ENCODE peak calls at places on chromosomes 3 and 15, in six cellular contexts. One of them, this sample, is unnamed.

GRCh38 chr15:75024102-75024636 is 779 bp downstream of the PPCDC start:
- DNase-seq in A549: peak
- DNase-seq in GM12878: no peak
- DNase-seq in endothelial cell of umbilical vein: peak
- DNase-seq in HepG2: no peak
- DNase-seq in K562: peak
- DNase-seq in this sample: peak

GRCh38 chr3:157493627-157494550 is 9.3 kb downstream of the VEPH1 start:
- DNase-seq in GM12878: no peak
- DNase-seq in K562: peak
- DNase-seq in A549: peak
- DNase-seq in HepG2: peak
- DNase-seq in endothelial cell of umbilical vein: peak
- DNase-seq in this sample: peak

GRCh38 chr15:63522143-63522531 is 17.7 kb downstream of the USP3 start:
- DNase-seq in A549: no peak
- DNase-seq in GM12878: no peak
- DNase-seq in HepG2: no peak
- DNase-seq in endothelial cell of umbilical vein: no peak
- DNase-seq in K562: no peak
- DNase-seq in this sample: no peak

GRCh38 chr3:165185707-165186327 is 10.4 kb downstream of the SLITRK3 start:
- DNase-seq in endothelial cell of umbilical vein: peak
- DNase-seq in K562: peak
- DNase-seq in GM12878: peak
- DNase-seq in A549: peak
- DNase-seq in HepG2: peak
- DNase-seq in this sample: peak

GRCh38 chr15:78778422-78778821 is 32.8 kb downstream of the ADAMTS7 start:
- DNase-seq in GM12878: no peak
- DNase-seq in endothelial cell of umbilical vein: no peak
- DNase-seq in K562: no peak
- DNase-seq in HepG2: no peak
- DNase-seq in A549: no peak
- DNase-seq in this sample: no peak

GRCh38 chr15:87604857-87605446 is 651.6 kb downstream of the NTRK3 start:
- DNase-seq in K562: peak
- DNase-seq in A549: peak
- DNase-seq in GM12878: no peak
- DNase-seq in endothelial cell of umbilical vein: no peak
- DNase-seq in HepG2: no peak
- DNase-seq in this sample: peak

GRCh38 chr15:64070965-64071851 is 22.4 kb downstream of the CIAO2A start:
- DNase-seq in K562: peak
- DNase-seq in endothelial cell of umbilical vein: peak
- DNase-seq in HepG2: peak
- DNase-seq in A549: peak
- DNase-seq in GM12878: no peak
- DNase-seq in this sample: no peak

GRCh38 chr3:149180057-149180573 is 41.5 kb downstream of the CP start:
- DNase-seq in K562: peak
- DNase-seq in HepG2: peak
- DNase-seq in A549: peak
- DNase-seq in GM12878: no peak
- DNase-seq in endothelial cell of umbilical vein: peak
- DNase-seq in this sample: peak

GRCh38 chr3:5013021-5013906 is 34.0 kb downstream of the BHLHE40 start:
- DNase-seq in HepG2: peak
- DNase-seq in A549: peak
- DNase-seq in K562: peak
- DNase-seq in GM12878: no peak
- DNase-seq in endothelial cell of umbilical vein: no peak
- DNase-seq in this sample: peak

GRCh38 chr15:33068531-33068990 is 126.0 kb downstream of the FMN1 start:
- DNase-seq in endothelial cell of umbilical vein: no peak
- DNase-seq in A549: peak
- DNase-seq in K562: no peak
- DNase-seq in GM12878: no peak
- DNase-seq in HepG2: peak
- DNase-seq in this sample: no peak

GRCh38 chr3:175342196-175342595 is 483.1 kb downstream of the NAALADL2 start:
- DNase-seq in K562: no peak
- DNase-seq in HepG2: no peak
- DNase-seq in endothelial cell of umbilical vein: no peak
- DNase-seq in A549: no peak
- DNase-seq in GM12878: no peak
- DNase-seq in this sample: no peak

GRCh38 chr15:93105510-93105909 is 16.5 kb upstream of the RGMA start:
- DNase-seq in endothelial cell of umbilical vein: no peak
- DNase-seq in K562: no peak
- DNase-seq in GM12878: no peak
- DNase-seq in A549: no peak
- DNase-seq in HepG2: no peak
- DNase-seq in this sample: no peak

GRCh38 chr3:142210608-142211007 is 14.8 kb downstream of the GK5 start:
- DNase-seq in HepG2: no peak
- DNase-seq in A549: no peak
- DNase-seq in GM12878: no peak
- DNase-seq in endothelial cell of umbilical vein: no peak
- DNase-seq in K562: no peak
- DNase-seq in this sample: no peak

GRCh38 chr3:142210144-142210543 is 15.2 kb downstream of the GK5 start:
- DNase-seq in HepG2: no peak
- DNase-seq in K562: no peak
- DNase-seq in endothelial cell of umbilical vein: peak
- DNase-seq in GM12878: no peak
- DNase-seq in A549: no peak
- DNase-seq in this sample: no peak

GRCh38 chr3:142211034-142211433 is 14.4 kb downstream of the GK5 start:
- DNase-seq in A549: peak
- DNase-seq in endothelial cell of umbilical vein: peak
- DNase-seq in GM12878: no peak
- DNase-seq in K562: no peak
- DNase-seq in HepG2: no peak
- DNase-seq in this sample: peak

GRCh38 chr3:142213298-142213697 is 12.1 kb downstream of the GK5 start:
- DNase-seq in K562: no peak
- DNase-seq in GM12878: no peak
- DNase-seq in endothelial cell of umbilical vein: no peak
- DNase-seq in A549: no peak
- DNase-seq in HepG2: no peak
- DNase-seq in this sample: no peak

GRCh38 chr3:142209655-142210054 is 15.7 kb downstream of the GK5 start:
- DNase-seq in endothelial cell of umbilical vein: peak
- DNase-seq in HepG2: no peak
- DNase-seq in A549: no peak
- DNase-seq in GM12878: no peak
- DNase-seq in K562: no peak
- DNase-seq in this sample: peak
- TF ChIP-seq MYC in endothelial cell of umbilical vein: no peak
- TF ChIP-seq MYC in HepG2: no peak
- TF ChIP-seq MYC in A549: no peak
- TF ChIP-seq MYC in GM12878: no peak
- TF ChIP-seq MYC in K562: no peak
- TF ChIP-seq MYC in this sample: no peak

DNA sequence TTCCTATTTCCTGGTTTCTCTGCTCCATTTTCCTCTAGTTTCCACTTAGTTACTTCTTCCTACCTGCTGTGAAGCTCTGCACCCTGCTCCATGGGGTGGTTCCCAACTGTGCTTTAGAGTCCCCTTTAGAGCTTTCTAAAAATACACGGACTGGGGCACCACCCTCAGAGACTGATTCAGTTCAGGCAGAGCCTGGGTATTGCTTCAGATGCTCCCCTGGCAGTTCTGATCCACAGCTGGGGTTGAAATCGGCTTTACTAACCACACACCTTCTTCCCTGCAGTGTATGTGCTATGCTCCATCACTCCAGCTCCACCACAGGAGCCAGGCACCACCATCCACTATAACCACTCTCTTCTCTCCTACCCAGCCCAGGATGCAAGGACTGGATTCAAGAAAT is 12.6 kb downstream of the ANP32A start:
- DNase-seq in A549: no peak
- DNase-seq in GM12878: no peak
- DNase-seq in endothelial cell of umbilical vein: no peak
- DNase-seq in HepG2: no peak
- DNase-seq in K562: no peak
- DNase-seq in this sample: no peak
- TF ChIP-seq MYC in A549: no peak
- TF ChIP-seq MYC in GM12878: no peak
- TF ChIP-seq MYC in endothelial cell of umbilical vein: no peak
- TF ChIP-seq MYC in HepG2: no peak
- TF ChIP-seq MYC in K562: no peak
- TF ChIP-seq MYC in this sample: no peak

DNA sequence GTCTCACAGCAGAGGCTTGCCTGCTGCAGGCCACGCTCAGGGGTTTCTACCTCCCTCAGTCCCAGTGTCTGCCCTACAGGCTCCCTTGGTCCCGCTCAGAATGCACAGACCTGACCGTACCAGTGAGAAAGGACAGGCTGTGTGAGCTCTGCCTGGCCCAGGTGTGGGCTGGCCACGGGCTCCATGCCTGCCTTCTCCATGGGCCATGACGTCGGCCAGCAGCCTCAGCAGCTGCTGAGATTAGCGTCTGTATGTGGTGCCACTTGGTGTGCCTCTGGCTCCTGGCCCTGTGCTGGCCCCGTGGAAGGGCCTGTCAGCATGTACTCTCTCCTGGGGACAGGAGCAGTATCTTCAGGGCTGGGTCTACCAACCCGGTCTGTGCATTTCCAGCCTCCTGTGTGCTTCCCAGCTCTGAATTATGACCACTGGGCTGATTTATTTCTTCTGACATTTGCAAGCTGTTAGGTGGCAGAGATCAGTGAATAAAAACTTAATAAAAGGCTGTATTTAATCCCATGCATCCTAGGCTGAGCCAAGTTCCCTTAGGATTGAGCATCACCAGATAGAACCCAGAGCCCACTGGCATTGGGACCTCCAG is 25.7 kb downstream of the KLF13 start:
- DNase-seq in K562: no peak
- DNase-seq in GM12878: no peak
- DNase-seq in HepG2: no peak
- DNase-seq in endothelial cell of umbilical vein: no peak
- DNase-seq in A549: no peak
- DNase-seq in this sample: no peak
- TF ChIP-seq MYC in K562: no peak
- TF ChIP-seq MYC in GM12878: no peak
- TF ChIP-seq MYC in HepG2: no peak
- TF ChIP-seq MYC in endothelial cell of umbilical vein: no peak
- TF ChIP-seq MYC in A549: no peak
- TF ChIP-seq MYC in this sample: no peak

DNA sequence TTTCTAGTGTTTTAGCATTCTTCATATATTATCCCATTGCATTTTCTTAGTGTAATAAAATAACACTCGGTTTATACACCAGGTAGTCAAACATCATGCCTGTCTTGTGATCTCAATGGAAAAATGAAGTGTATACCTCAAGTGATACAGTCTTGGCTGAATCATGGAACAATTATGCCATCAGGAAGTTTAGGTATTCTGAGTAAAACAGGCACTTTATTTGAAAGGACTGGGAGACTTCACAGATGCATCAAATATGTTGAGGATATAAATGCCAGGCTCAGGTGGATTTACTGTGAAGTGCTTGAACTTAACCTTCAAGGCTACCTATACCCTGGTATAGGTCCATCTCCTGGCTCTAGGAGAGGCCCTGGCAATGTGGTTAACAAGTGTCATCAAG is 8.5 kb downstream of the TGFBR2 start:
- DNase-seq in K562: no peak
- DNase-seq in A549: no peak
- DNase-seq in endothelial cell of umbilical vein: peak
- DNase-seq in HepG2: no peak
- DNase-seq in GM12878: no peak
- DNase-seq in this sample: no peak
- TF ChIP-seq MYC in K562: no peak
- TF ChIP-seq MYC in A549: no peak
- TF ChIP-seq MYC in endothelial cell of umbilical vein: no peak
- TF ChIP-seq MYC in HepG2: no peak
- TF ChIP-seq MYC in GM12878: no peak
- TF ChIP-seq MYC in this sample: no peak

DNA sequence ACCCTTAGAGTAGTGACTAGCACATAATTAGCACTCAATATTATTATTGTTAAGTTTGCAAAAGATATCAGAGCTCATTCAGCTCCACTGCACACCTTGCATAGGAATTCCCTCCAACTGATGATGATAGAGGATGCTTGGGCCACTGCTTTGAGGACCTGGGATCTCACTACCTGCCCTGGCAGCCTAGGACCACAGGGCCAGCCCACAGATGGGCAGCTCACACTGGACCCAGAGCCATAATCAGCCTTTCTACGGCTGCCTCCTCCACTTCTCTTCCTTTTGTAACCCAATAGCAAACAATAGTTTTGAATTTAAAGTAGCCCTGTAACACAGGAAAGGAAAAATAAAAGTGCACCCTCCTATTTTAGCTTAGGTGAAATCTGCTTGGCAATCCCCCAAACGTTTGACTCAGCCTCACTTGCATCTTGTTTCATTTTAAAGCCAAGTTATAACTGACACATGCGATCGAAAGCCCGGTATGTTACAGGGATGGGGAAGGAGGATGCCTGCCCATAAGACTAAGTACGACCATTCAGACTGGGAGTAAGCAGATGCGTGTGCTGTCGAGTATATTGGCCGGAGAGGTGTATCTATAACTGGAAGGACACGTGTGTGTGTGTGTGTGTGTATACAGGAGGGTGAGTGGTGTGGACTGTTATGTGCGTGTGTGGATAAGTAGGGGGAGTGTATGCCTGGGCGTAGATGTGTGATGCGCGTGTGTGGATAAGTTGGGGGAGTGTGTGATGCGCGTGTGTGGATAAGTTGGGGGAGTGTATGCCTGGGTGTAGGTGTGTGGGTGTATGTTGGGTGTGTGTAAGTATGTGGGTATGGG is 65.9 kb downstream of the CPN2 start:
- DNase-seq in HepG2: no peak
- DNase-seq in GM12878: no peak
- DNase-seq in A549: no peak
- DNase-seq in K562: no peak
- DNase-seq in endothelial cell of umbilical vein: no peak
- DNase-seq in this sample: no peak
- TF ChIP-seq MYC in HepG2: no peak
- TF ChIP-seq MYC in GM12878: no peak
- TF ChIP-seq MYC in A549: no peak
- TF ChIP-seq MYC in K562: no peak
- TF ChIP-seq MYC in endothelial cell of umbilical vein: no peak
- TF ChIP-seq MYC in this sample: no peak

GRCh38 chr15:100041380-100041779 is 300.4 kb downstream of the ADAMTS17 start:
- DNase-seq in A549: no peak
- DNase-seq in HepG2: no peak
- DNase-seq in endothelial cell of umbilical vein: no peak
- DNase-seq in GM12878: no peak
- DNase-seq in K562: no peak
- DNase-seq in this sample: no peak
- TF ChIP-seq MYC in A549: no peak
- TF ChIP-seq MYC in HepG2: no peak
- TF ChIP-seq MYC in endothelial cell of umbilical vein: no peak
- TF ChIP-seq MYC in GM12878: no peak
- TF ChIP-seq MYC in K562: no peak
- TF ChIP-seq MYC in this sample: no peak

GRCh38 chr15:39936187-39936586 is 2.3 kb downstream of the EIF2AK4 start:
- DNase-seq in GM12878: no peak
- DNase-seq in endothelial cell of umbilical vein: peak
- DNase-seq in K562: no peak
- DNase-seq in HepG2: no peak
- DNase-seq in A549: no peak
- DNase-seq in this sample: no peak
- TF ChIP-seq MYC in GM12878: no peak
- TF ChIP-seq MYC in endothelial cell of umbilical vein: no peak
- TF ChIP-seq MYC in K562: no peak
- TF ChIP-seq MYC in HepG2: no peak
- TF ChIP-seq MYC in A549: no peak
- TF ChIP-seq MYC in this sample: no peak